ENCODE peak calls at places on chromosomes 7 and 10, in six cellular contexts. S is trophoblast cell, I is neuronal stem cell, F is IMR-90, C is mesendoderm, T is H1. P is an unnamed sample. For H3K36me3, the result is how much of the 10 kb centered on the place peaks cover.

GRCh38 chr7:71506822-71507221 is 374.9 kb downstream of the GALNT17 start:
- DNase-seq in F (no peak), I (no peak), T (no peak), S (no peak), C (no peak), P (no peak)

GRCh38 chr10:91589656-91590035 is 43.2 kb downstream of the PPP1R3C start:
- DNase-seq in T (no peak), I (no peak), F (no peak), C (no peak), S (no peak), P (no peak)

GRCh38 chr10:68047088-68047487 is 28.0 kb downstream of the HERC4 start:
- DNase-seq in C (no peak), T (no peak), I (no peak), S (no peak), F (no peak), P (no peak)

GRCh38 chr10:86038371-86038770 is 328.2 kb downstream of the GRID1 start:
- DNase-seq in I (no peak), C (no peak), T (no peak), S (no peak), F (no peak), P (no peak)

GRCh38 chr10:1920127-1920526 is 182.8 kb upstream of the ADARB2 start:
- DNase-seq in S (no peak), F (no peak), T (no peak), C (no peak), I (no peak), P (no peak)

GRCh38 chr10:44030132-44030531 is 354.8 kb downstream of the CXCL12 start:
- DNase-seq in T (peak), S (peak), C (peak), I (no peak), F (no peak), P (no peak)

GRCh38 chr10:18397886-18398285 is 253.5 kb downstream of the NSUN6 start:
- DNase-seq in F (no peak), I (no peak), C (no peak), S (no peak), T (no peak), P (no peak)

GRCh38 chr7:99928994-99929729 is at the start of gene GJC3:
- DNase-seq in C (peak), I (peak), F (peak), T (peak), S (no peak), P (peak)

GRCh38 chr10:22253578-22253882 is 35.7 kb upstream of the EBLN1 start:
- DNase-seq in S (no peak), T (no peak), F (no peak), C (peak), I (no peak), P (no peak)

GRCh38 chr7:47303695-47304453 is 278.0 kb downstream of the TNS3 start:
- DNase-seq in I (no peak), F (no peak), S (peak), C (no peak), T (peak), P (no peak)

GRCh38 chr10:71314028-71314693 is 4.9 kb upstream of the SLC29A3 start:
- DNase-seq in C (peak), I (peak), F (peak), S (no peak), T (peak), P (peak)

GRCh38 chr7:90540406-90540805 is 55.7 kb upstream of the CDK14 start:
- DNase-seq in F (no peak), C (no peak), S (no peak), I (no peak), T (no peak), P (no peak)

GRCh38 chr7:116542618-116543017 is 17.8 kb downstream of the CAV1 start:
- DNase-seq in C (peak), T (no peak), I (no peak), S (no peak), F (peak), P (peak)

GRCh38 chr10:24344279-24344678 is 135.3 kb downstream of the KIAA1217 start:
- DNase-seq in S (no peak), F (peak), T (no peak), I (no peak), C (no peak), P (peak)

GRCh38 chr7:46071601-46072000 is 150.5 kb upstream of the IGFBP3 start:
- DNase-seq in I (no peak), C (no peak), F (peak), S (peak), T (no peak), P (no peak)

GRCh38 chr10:69901623-69902505 is 100.2 kb downstream of the COL13A1 start:
- DNase-seq in S (no peak), I (peak), F (peak), T (peak), C (peak), P (peak)

GRCh38 chr10:94129393-94130130 is 135.8 kb downstream of the PLCE1 start:
- DNase-seq in C (no peak), F (peak), S (peak), I (no peak), T (no peak), P (peak)

GRCh38 chr10:44932338-44933116 is 21.4 kb downstream of the TMEM72 start:
- DNase-seq in I (peak), F (peak), C (peak), T (peak), S (peak), P (peak)

GRCh38 chr10:86691333-86692022 is 23.2 kb downstream of the LDB3 start:
- DNase-seq in C (no peak), S (no peak), F (no peak), T (no peak), I (no peak), P (no peak)

GRCh38 chr7:91194841-91195240 is 69.4 kb upstream of the FZD1 start:
- DNase-seq in C (no peak), I (peak), F (no peak), T (no peak), S (no peak), P (no peak)

GRCh38 chr7:149856-150636 is 42.3 kb upstream of the FAM20C start:
- DNase-seq in C (peak), S (no peak), I (no peak), F (no peak), T (peak), P (no peak)

GRCh38 chr7:139232377-139232717 is 1.3 kb downstream of the UBN2 start:
- DNase-seq in I (no peak), S (no peak), T (no peak), F (peak), C (no peak), P (no peak)

GRCh38 chr10:75210193-75211006 is at the start of gene VDAC2:
- DNase-seq in C (peak), T (peak), I (peak), F (peak), S (peak), P (peak)
- H2BK5ac ChIP-seq in C (peak), T (peak), I (peak), F (peak), S (peak), P (peak)

GRCh38 chr7:151437866-151438516 is 1.9 kb downstream of the CRYGN start:
- DNase-seq in C (no peak), S (no peak), F (no peak), I (no peak), T (no peak), P (no peak)

GRCh38 chr7:151438864-151439601 is 908 bp downstream of the CRYGN start:
- DNase-seq in S (no peak), I (no peak), T (no peak), F (no peak), C (no peak), P (no peak)

GRCh38 chr7:151442776-151443496 is 3.0 kb upstream of the CRYGN start:
- DNase-seq in I (no peak), F (no peak), T (no peak), S (no peak), C (no peak), P (no peak)

GRCh38 chr7:151440799-151441443 is 980 bp upstream of the CRYGN start:
- DNase-seq in F (no peak), I (no peak), C (peak), S (no peak), T (no peak), P (no peak)

DNA sequence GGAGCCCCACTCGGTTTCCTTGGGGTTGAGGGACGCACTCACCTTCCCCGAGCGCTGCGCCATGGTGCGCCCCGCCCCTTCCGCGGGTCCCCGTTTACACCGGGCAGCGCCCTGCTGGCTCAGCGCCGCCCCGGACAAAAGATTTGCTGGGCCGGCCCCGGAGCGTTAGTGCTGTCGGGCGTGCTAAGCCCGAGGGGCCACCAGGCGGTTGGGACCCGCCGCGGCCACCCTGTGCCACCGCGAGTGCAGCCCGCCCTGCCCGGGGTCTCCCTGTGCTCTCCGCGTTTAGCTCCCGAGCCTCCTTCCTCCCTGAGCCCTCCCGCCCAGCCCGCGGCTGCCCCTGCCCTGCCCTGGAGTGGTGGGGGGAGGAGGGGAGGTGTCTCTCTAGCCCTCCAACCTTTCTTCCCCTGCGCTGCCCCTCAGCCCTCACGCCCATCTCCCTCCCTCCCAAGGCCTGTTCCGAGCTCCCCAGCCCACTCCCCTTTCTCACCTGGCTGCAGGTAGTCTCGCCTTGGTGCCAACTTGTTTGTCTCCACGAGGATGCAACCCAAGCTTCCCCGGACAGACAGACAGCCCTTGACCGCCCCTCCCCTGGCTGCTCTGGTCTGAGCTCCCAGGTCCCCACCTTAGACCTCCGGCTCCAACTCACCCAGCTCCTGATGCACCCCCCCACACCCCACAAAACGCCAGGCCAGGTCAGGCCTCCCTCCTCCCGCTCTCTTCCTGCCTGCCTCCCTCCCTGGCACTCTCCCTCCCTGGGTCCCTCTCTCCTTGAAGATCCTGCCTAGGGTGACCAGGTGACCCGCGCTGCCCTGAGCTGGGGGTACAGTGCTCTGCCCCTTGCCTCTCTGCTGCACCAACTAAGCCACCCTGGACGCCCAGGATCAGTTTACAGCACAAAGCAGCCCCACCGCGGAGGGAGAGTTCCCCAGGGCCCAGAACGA is at the start of gene CRYGN:
- DNase-seq in T (peak), F (no peak), C (peak), I (no peak), S (no peak), P (no peak)
- H3K18ac ChIP-seq in T (peak), F (no peak), C (peak), I (peak), S (peak), P (no peak)

GRCh38 chr10:88232978-88233537 is 350.1 kb downstream of the RNLS start:
- DNase-seq in F (no peak), T (no peak), S (no peak), I (peak), C (no peak), P (no peak)
- H3K36me3 ChIP-seq in F (under half), T (under half), S (under half), I (under half), C (under half), P (under half)

DNA sequence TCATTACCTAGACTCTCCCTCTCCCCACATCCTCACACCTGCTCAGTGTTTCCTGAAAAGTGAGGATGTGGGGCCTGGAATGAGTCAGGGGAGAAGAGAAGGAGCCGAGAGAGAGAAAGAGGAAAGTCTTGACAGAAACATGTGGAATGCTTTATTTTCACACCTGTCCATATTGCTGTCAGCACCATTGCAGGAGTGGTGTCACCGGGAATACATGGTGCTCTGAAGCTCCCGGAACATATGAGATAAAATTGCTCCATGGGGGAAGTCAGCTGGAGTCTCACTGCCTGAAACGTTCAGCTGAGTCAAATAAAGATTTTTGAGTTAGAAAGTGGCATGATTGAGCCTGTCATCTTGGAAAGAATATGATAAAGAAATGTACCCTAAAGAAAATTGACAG is 182.6 kb downstream of the PCLO start:
- DNase-seq in S (no peak), T (no peak), F (no peak), I (no peak), C (no peak), P (no peak)
- H2BK5ac ChIP-seq in S (no peak), T (no peak), F (no peak), I (no peak), C (no peak), P (no peak)

GRCh38 chr7:12211054-12212050 is at the start of gene TMEM106B:
- DNase-seq in F (peak), I (peak), T (peak), C (peak), S (peak), P (peak)
- H3K18ac ChIP-seq in F (peak), I (peak), T (peak), C (peak), S (peak), P (peak)

DNA sequence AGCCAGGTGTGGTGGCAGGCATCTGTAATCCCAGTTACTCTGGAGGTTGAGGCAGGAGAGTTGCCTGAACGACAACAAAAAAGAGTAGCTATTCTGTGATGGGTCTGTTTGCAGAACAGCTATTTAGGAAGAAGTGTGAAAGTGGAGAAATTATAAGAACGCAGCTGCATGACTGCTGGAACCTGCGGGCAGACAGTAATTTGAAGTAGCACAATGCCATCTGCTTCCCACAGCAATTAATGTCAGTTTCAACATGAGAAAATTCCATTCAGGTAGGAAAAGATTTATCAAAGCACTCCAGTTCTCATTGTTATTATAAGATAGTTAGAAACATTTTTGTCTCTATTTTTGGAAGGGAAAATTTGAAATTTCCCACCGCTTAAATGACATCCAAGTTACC is 21.5 kb downstream of the LAMB1 start:
- DNase-seq in S (peak), F (no peak), C (no peak), I (no peak), T (no peak), P (no peak)
- H3K36me3 ChIP-seq in S (under half), F (half or more), C (under half), I (half or more), T (under half), P (half or more)

DNA sequence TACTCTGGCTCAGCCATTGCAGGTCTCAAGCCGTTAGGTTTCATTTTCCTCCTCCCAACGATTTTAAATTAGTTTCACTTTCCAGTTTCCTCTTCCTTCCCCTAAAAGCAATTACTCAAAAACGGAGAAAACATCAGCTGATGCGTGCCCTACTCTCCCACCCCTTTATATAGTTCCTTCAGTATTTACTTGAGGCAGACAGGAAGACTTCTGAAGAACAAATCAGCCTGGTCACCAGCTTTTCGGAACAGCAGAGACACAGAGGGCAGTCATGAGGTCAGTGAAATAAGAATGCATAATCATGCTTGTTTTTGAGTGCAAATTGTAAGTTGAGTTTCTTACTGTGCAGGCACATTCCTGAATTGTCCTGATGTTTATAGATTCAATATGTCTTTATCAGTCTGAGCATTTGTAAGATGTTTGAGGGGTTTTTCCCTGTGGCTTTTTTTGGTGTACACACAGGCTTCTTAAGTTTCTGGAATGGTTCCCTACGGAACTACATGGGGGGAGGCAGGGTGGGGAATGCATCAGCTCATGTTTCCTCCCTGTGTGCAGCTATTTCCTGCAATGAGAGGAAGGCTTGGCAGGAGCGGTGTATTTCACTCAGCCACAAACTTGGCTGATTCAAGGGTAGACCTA is at the start of gene IFIT3:
- DNase-seq in C (peak), F (peak), T (no peak), S (no peak), I (no peak), P (peak)
- H2BK5ac ChIP-seq in C (peak), F (peak), T (peak), S (no peak), I (no peak), P (peak)